ENCODE peak calls at places on chromosomes 1 and 21, in five cellular contexts. A is H9, D is neuronal stem cell, V is mesenchymal stem cell, O is H1. M is an unnamed sample. For H3K4me1, the result is how much of the 10 kb centered on the place peaks cover.

GRCh38 chr1:17922833-17923232 is 167.7 kb downstream of the ACTL8 start:
- DNase-seq in D (peak), O (peak), V (no peak), A (peak), M (no peak)

GRCh38 chr1:109763646-109764415 is at the start of gene EPS8L3:
- DNase-seq in V (no peak), O (no peak), D (no peak), A (no peak), M (no peak)

GRCh38 chr1:5826601-5827000 is 165.6 kb downstream of the NPHP4 start:
- DNase-seq in O (no peak), A (no peak), V (no peak), D (no peak), M (no peak)

GRCh38 chr1:59831529-59831928 is 16.8 kb downstream of the HOOK1 start:
- DNase-seq in O (no peak), V (no peak), A (no peak), D (no peak), M (no peak)

GRCh38 chr1:221719987-221720386 is 21.9 kb downstream of the DUSP10 start:
- DNase-seq in D (no peak), V (no peak), O (no peak), A (no peak), M (no peak)

GRCh38 chr1:149848811-149849210 is 50.6 kb upstream of the BOLA1 start:
- DNase-seq in A (no peak), D (no peak), V (peak), O (no peak), M (peak)

GRCh38 chr1:45769261-45769932 is 18.9 kb upstream of the IPP start:
- DNase-seq in D (no peak), V (peak), O (no peak), A (peak), M (no peak)

GRCh38 chr21:31293986-31294385 is 50.1 kb downstream of the TIAM1 start:
- DNase-seq in O (no peak), D (peak), V (peak), A (no peak), M (peak)

GRCh38 chr1:201457508-201457960 is 11.5 kb downstream of the PHLDA3 start:
- DNase-seq in D (no peak), A (no peak), O (no peak), V (peak), M (no peak)

GRCh38 chr1:916173-917075 is 7.3 kb upstream of the SAMD11 start:
- DNase-seq in O (no peak), D (no peak), A (no peak), V (no peak), M (no peak)

GRCh38 chr1:50967416-50968020 is 2.5 kb upstream of the CDKN2C start:
- DNase-seq in D (no peak), O (no peak), A (no peak), V (peak), M (no peak)

GRCh38 chr1:229579101-229579651 is 20.7 kb upstream of the ABCB10 start:
- DNase-seq in V (peak), D (peak), O (no peak), A (no peak), M (no peak)

GRCh38 chr1:44417351-44418021 is 12.4 kb downstream of the RNF220 start:
- DNase-seq in O (peak), D (peak), A (peak), V (peak), M (peak)

GRCh38 chr1:116373451-116374339 is 651 bp downstream of the ATP1A1 start:
- DNase-seq in A (peak), O (peak), V (peak), D (peak), M (peak)
- H3K4me1 ChIP-seq in A (under half), O (under half), V (under half), D (under half), M (under half)

GRCh38 chr1:196209265-196209664 is 399.0 kb downstream of the KCNT2 start:
- DNase-seq in A (no peak), D (no peak), O (no peak), V (no peak), M (no peak)
- H3K18ac ChIP-seq in A (no peak), D (no peak), O (no peak), V (no peak), M (no peak)

DNA sequence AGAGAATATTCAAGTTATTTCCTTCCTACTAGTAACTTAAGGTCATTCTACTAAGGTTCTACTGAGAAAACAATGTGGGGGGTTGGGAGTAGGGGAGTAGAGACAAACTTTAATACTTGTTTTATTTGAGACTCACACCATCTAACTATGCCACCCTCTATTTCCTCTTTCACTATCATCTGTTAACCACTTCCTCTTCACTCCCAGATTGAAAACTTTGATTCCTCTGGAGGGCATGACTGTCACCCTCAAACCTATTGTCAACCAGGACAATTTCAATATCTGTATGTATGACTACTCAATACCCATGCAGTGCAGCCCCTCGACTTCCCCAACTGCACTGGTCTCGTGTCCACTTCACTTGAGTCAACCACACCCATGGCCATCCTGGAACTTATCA is 165.6 kb upstream of the POGK start:
- DNase-seq in O (no peak), V (no peak), A (no peak), D (no peak), M (no peak)
- H2BK12ac ChIP-seq in O (no peak), V (no peak), A (no peak), D (no peak), M (no peak)

GRCh38 chr1:172537827-172538391 is 5.0 kb downstream of the SUCO start:
- DNase-seq in A (peak), V (no peak), D (peak), O (no peak), M (no peak)

GRCh38 chr1:172533511-172534116 is 664 bp downstream of the SUCO start:
- DNase-seq in V (peak), D (no peak), A (peak), O (no peak), M (peak)

GRCh38 chr1:172536256-172536655 is 3.3 kb downstream of the SUCO start:
- DNase-seq in O (no peak), D (no peak), V (no peak), A (no peak), M (no peak)

GRCh38 chr1:172540635-172541034 is 7.7 kb downstream of the SUCO start:
- DNase-seq in A (no peak), O (no peak), D (no peak), V (no peak), M (peak)

GRCh38 chr1:172537366-172537765 is 4.4 kb downstream of the SUCO start:
- DNase-seq in O (no peak), V (no peak), D (no peak), A (no peak), M (no peak)
- H3K4me1 ChIP-seq in O (under half), V (under half), D (under half), A (under half), M (under half)

GRCh38 chr1:9428601-9429368 is 110.5 kb upstream of the SLC25A33 start:
- DNase-seq in D (peak), A (peak), V (peak), O (peak), M (peak)

GRCh38 chr1:9425859-9426258 is 113.4 kb upstream of the SLC25A33 start:
- DNase-seq in A (no peak), D (no peak), V (no peak), O (no peak), M (no peak)

GRCh38 chr1:9427388-9427787 is 111.9 kb upstream of the SLC25A33 start:
- DNase-seq in D (no peak), A (no peak), V (no peak), O (no peak), M (no peak)

GRCh38 chr1:9426291-9426711 is 113.0 kb upstream of the SLC25A33 start:
- DNase-seq in D (no peak), O (no peak), V (peak), A (no peak), M (no peak)

GRCh38 chr1:9429369-9429766 is 109.9 kb upstream of the SLC25A33 start:
- DNase-seq in V (no peak), O (no peak), D (no peak), A (no peak), M (no peak)
- H3K18ac ChIP-seq in V (no peak), O (no peak), D (no peak), A (peak), M (no peak)

DNA sequence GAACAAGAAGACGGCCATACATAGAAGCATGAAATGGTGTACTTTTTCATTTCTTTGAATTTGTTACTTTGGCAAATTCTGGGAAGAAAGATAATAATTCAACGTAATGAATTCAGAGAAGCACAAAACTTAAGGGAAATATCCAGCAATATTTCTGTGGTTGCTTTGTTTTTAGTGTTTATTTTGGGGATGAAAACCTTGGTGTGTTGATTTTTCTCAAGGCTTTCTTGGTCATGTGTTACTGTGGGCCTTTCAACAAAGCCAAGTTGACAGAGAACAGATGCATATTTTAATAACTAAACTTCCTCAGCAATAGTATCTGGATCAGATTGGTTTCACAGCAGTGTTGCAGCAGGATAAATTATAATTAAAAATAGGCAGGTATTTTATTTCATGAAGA is 273.5 kb downstream of the GPR52 start:
- DNase-seq in D (no peak), A (no peak), O (no peak), V (no peak), M (no peak)
- H2BK12ac ChIP-seq in D (no peak), A (no peak), O (no peak), V (no peak), M (no peak)

GRCh38 chr1:204085876-204086275 is 13.0 kb downstream of the SOX13 start:
- DNase-seq in A (no peak), O (no peak), D (no peak), V (no peak), M (peak)
- H3K4me1 ChIP-seq in A (under half), O (half or more), D (under half), V (under half), M (under half)

GRCh38 chr1:182170941-182171461 is 109.5 kb upstream of the ZNF648 start:
- DNase-seq in A (no peak), D (no peak), V (no peak), O (no peak), M (peak)

GRCh38 chr1:182173791-182174190 is 112.3 kb upstream of the ZNF648 start:
- DNase-seq in D (no peak), V (no peak), O (no peak), A (no peak), M (no peak)

GRCh38 chr1:182166321-182166720 is 104.8 kb upstream of the ZNF648 start:
- DNase-seq in O (no peak), D (no peak), A (no peak), V (no peak), M (peak)

GRCh38 chr1:182166750-182167149 is 105.2 kb upstream of the ZNF648 start:
- DNase-seq in A (no peak), D (no peak), O (no peak), V (no peak), M (no peak)

GRCh38 chr1:182169203-182169602 is 107.7 kb upstream of the ZNF648 start:
- DNase-seq in D (no peak), O (no peak), V (no peak), A (no peak), M (no peak)
- H3K18ac ChIP-seq in D (no peak), O (no peak), V (no peak), A (no peak), M (no peak)

DNA sequence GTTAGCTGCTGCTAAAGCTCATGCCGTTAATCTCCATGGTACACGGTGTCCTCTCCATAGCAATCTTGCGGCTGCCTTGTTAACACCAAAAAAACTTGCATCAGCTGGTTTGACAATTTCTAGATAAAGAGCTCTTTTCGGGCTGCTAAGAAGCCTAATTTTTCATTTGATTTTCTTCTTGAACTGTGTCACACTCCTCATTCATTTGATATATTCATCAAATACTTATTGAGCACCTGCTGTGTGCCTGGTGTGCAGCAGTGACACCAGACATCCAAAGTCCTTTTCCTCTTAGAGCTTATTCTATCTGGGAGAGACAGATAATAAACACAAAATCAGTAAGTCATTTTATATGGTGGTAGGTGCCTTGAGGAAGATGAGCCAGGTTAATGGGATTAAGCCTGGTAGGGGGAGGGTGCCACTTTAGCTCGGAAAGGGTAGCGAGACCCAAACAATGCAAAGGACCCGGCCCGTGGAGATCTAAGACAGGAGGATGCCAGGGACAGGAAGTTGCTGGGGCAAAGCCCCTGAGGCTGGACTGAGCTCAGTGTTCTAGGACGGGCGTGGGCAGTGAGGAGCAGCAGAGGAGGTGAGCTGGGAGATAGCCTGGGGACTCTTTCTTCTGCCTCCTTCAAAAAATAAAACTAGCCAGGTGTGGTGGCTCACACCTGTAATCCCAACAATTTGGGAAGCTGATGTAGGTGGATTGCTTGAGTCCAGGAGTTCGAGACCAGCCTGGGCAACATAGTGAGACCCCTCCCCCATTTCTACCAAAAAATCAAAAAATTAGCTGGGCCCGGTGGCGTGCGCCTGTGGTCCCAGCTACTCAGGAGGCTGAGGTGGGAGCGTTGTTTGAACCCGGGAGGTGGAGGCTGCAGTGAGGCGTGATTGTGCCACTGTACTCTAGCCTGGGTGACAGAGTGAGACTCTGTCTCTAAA is 50.7 kb upstream of the LGALS8 start:
- DNase-seq in D (no peak), V (no peak), A (no peak), O (no peak), M (no peak)
- H2BK12ac ChIP-seq in D (no peak), V (no peak), A (no peak), O (no peak), M (no peak)